ENCODE peak calls at places on chromosomes 5 and 9, in five cellular contexts. Q is pancreas; B is cardiac muscle cell; R is activated gamma-delta T cell treated with anti-CD3 and anti-CD28 coated beads, Interleukin-2, amount 50 U/mL, for 16 hours; Z is A549. X is an unnamed sample.

GRCh38 chr9:135230817-135231520 is 143.5 kb downstream of the OLFM1 start:
- DNase-seq in Q (no peak), B (no peak), R (no peak), Z (no peak), X (no peak)

GRCh38 chr9:131668439-131669233 is 71.2 kb downstream of the RAPGEF1 start:
- DNase-seq in Q (peak), B (no peak), R (peak), Z (no peak), X (no peak)

GRCh38 chr5:56977034-56977433 is 25.1 kb upstream of the MIER3 start:
- DNase-seq in Q (no peak), B (peak), R (no peak), Z (no peak), X (no peak)

GRCh38 chr9:23830459-23830805 is 4.4 kb upstream of the ELAVL2 start:
- DNase-seq in Q (no peak), B (no peak), R (no peak), Z (no peak), X (no peak)

GRCh38 chr9:16593746-16594145 is 276.7 kb downstream of the BNC2 start:
- DNase-seq in Q (no peak), B (no peak), R (no peak), Z (no peak), X (no peak)

GRCh38 chr5:103523319-103523718 is 39.3 kb downstream of the NUDT12 start:
- DNase-seq in Q (no peak), B (no peak), R (no peak), Z (peak), X (no peak)

GRCh38 chr5:98416541-98416940 is 356.9 kb upstream of the RGMB start:
- DNase-seq in Q (no peak), B (no peak), R (no peak), Z (no peak), X (no peak)

GRCh38 chr5:180026725-180027448 is 44.7 kb downstream of the RNF130 start:
- DNase-seq in Q (no peak), B (no peak), R (no peak), Z (no peak), X (no peak)

GRCh38 chr9:93460689-93461413 is 7.5 kb upstream of the FAM120AOS start:
- DNase-seq in Q (no peak), B (no peak), R (no peak), Z (no peak), X (no peak)

GRCh38 chr5:89236900-89237299 is 353.9 kb upstream of the MEF2C start:
- DNase-seq in Q (no peak), B (no peak), R (no peak), Z (no peak), X (no peak)

X was measured in SW 1271.